ENCODE peak calls at places on chromosomes 12 and 14, in ten cellular contexts. G is suprapubic skin, H is HepG2, X is endothelial cell of umbilical vein, E is H1, B is stomach, R is prostate gland, F is upper lobe of left lung, O is transverse colon, Z is K562. L is an unnamed sample.

GRCh38 chr14:51582437-51582836 is 69.3 kb upstream of the FRMD6 start:
- DNase-seq in H (no peak), O (no peak), Z (no peak), F (no peak), X (peak), E (no peak), G (no peak), B (no peak), R (no peak), L (no peak)

GRCh38 chr14:100138082-100138787 is 21.2 kb downstream of the DEGS2 start:
- DNase-seq in G (no peak), B (peak), E (no peak), X (no peak), F (no peak), H (no peak), Z (no peak), R (no peak), O (peak), L (no peak)

GRCh38 chr14:77003960-77004710 is 24.4 kb downstream of the IRF2BPL start:
- DNase-seq in F (no peak), R (no peak), X (no peak), O (no peak), H (no peak), E (no peak), B (peak), Z (no peak), G (no peak), L (no peak)

GRCh38 chr14:89455412-89455811 is 38.4 kb upstream of the FOXN3 start:
- DNase-seq in B (peak), E (no peak), O (peak), R (no peak), G (no peak), Z (no peak), F (no peak), X (no peak), H (no peak), L (no peak)

GRCh38 chr14:54955143-54955542 is 52.5 kb upstream of the GCH1 start:
- DNase-seq in O (no peak), F (no peak), R (no peak), X (no peak), H (no peak), E (no peak), G (no peak), Z (no peak), B (no peak), L (no peak)

GRCh38 chr12:12979731-12980259 is 20.3 kb downstream of the HEBP1 start:
- DNase-seq in X (peak), B (no peak), E (no peak), G (no peak), Z (no peak), F (no peak), R (no peak), H (no peak), O (no peak), L (no peak)

GRCh38 chr12:58364389-58365086 is 423.2 kb downstream of the ATP23 start:
- DNase-seq in H (no peak), B (no peak), O (no peak), R (no peak), G (no peak), Z (no peak), E (no peak), F (no peak), X (no peak), L (no peak)

GRCh38 chr14:71529855-71530254 is 402.4 kb upstream of the RGS6 start:
- DNase-seq in H (no peak), B (no peak), X (no peak), O (no peak), Z (no peak), F (no peak), E (no peak), G (no peak), R (no peak), L (no peak)

GRCh38 chr12:62907067-62907466 is 27.9 kb downstream of the PPM1H start:
- DNase-seq in H (no peak), X (no peak), E (no peak), B (no peak), F (no peak), O (no peak), Z (no peak), R (no peak), G (no peak), L (peak)

GRCh38 chr14:78152246-78153068 is 17.7 kb upstream of the NRXN3 start:
- DNase-seq in E (no peak), O (no peak), R (no peak), F (no peak), B (no peak), Z (no peak), H (no peak), G (no peak), X (no peak), L (no peak)

GRCh38 chr12:7645395-7646177 is 20.1 kb downstream of the APOBEC1 start:
- DNase-seq in G (no peak), B (no peak), Z (peak), H (peak), R (no peak), X (peak), O (no peak), F (no peak), E (no peak), L (no peak)

GRCh38 chr12:57781241-57781640 is 1.3 kb upstream of the TSFM start:
- DNase-seq in Z (no peak), G (no peak), B (no peak), X (no peak), E (no peak), H (no peak), R (no peak), O (no peak), F (no peak), L (no peak)

GRCh38 chr14:77088219-77088618 is 9.8 kb upstream of the CIPC start:
- DNase-seq in F (no peak), G (no peak), H (no peak), Z (no peak), R (peak), O (peak), X (no peak), B (peak), E (peak), L (no peak)

GRCh38 chr12:23093488-23093887 is 468.5 kb downstream of the ETNK1 start:
- DNase-seq in E (no peak), H (no peak), F (no peak), O (no peak), Z (no peak), B (no peak), X (no peak), G (no peak), R (no peak), L (no peak)

GRCh38 chr12:84911331-84912190 is 1.0 kb downstream of the SLC6A15 start:
- DNase-seq in O (peak), Z (no peak), B (no peak), G (peak), X (peak), R (no peak), F (peak), H (no peak), E (peak), L (no peak)

GRCh38 chr12:6202331-6202730 is 2.1 kb downstream of the CD9 start:
- DNase-seq in H (no peak), E (no peak), G (no peak), O (peak), F (no peak), R (no peak), X (no peak), Z (no peak), B (no peak), L (no peak)
- TF ChIP-seq POLR2A in H (no peak), E (no peak), G (no peak), O (peak), F (no peak), R (no peak), X (no peak), Z (no peak), B (no peak), L (no peak)

GRCh38 chr12:128961308-128961923 is 108.1 kb downstream of the GLT1D1 start:
- DNase-seq in H (no peak), R (no peak), B (no peak), E (no peak), G (no peak), O (no peak), F (no peak), X (no peak), Z (no peak), L (no peak)

GRCh38 chr12:128956755-128957154 is 103.5 kb downstream of the GLT1D1 start:
- DNase-seq in O (no peak), B (no peak), H (no peak), F (no peak), R (no peak), X (no peak), G (no peak), Z (no peak), E (no peak), L (no peak)

GRCh38 chr12:128959931-128960330 is 106.7 kb downstream of the GLT1D1 start:
- DNase-seq in X (no peak), Z (no peak), G (no peak), B (no peak), F (no peak), H (no peak), R (no peak), O (no peak), E (no peak), L (no peak)

GRCh38 chr12:128966411-128966810 is 113.1 kb downstream of the GLT1D1 start:
- DNase-seq in E (no peak), R (no peak), F (no peak), H (no peak), X (no peak), B (no peak), G (no peak), Z (no peak), O (no peak), L (no peak)

DNA sequence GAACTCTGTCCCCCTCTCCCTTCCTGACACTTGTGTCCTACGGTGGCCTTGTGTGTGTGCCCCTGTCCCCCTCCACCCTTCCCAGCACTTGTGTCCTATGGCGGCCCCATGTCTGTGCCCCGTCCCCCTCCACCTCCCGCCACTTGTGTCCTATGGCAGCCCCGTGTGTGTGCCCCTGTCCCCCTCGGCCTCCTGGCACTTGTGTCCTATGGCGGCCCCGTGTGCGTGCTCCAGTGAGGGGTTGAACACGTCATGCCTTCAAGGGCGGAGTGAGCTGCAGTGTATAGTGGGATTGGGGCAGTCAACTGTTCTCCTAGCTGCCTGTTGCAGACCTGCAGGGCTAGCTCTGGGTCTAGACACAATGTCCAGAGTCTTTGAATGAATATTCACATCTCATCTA is 108.7 kb downstream of the GLT1D1 start:
- DNase-seq in H (no peak), G (no peak), B (no peak), R (no peak), E (no peak), X (no peak), O (no peak), F (no peak), Z (no peak), L (no peak)
- TF ChIP-seq POLR2AphosphoS5 in H (no peak), G (no peak), B (no peak), R (no peak), E (no peak), X (no peak), O (no peak), F (no peak), Z (no peak), L (no peak)

GRCh38 chr14:58830121-58830520 is 192.4 kb downstream of the DACT1 start:
- DNase-seq in O (no peak), B (no peak), Z (no peak), H (no peak), E (no peak), G (no peak), X (no peak), F (no peak), R (no peak), L (no peak)
- TF ChIP-seq POLR2A in O (no peak), B (no peak), Z (no peak), H (no peak), E (no peak), G (no peak), X (no peak), F (no peak), R (no peak), L (no peak)

GRCh38 chr12:48022676-48023385 is 18.6 kb upstream of the COL2A1 start:
- DNase-seq in F (no peak), Z (no peak), B (peak), E (no peak), R (peak), H (peak), G (no peak), O (no peak), X (no peak), L (no peak)

GRCh38 chr12:48022180-48022521 is 17.9 kb upstream of the COL2A1 start:
- DNase-seq in B (no peak), R (no peak), F (no peak), H (no peak), X (no peak), G (no peak), Z (no peak), O (no peak), E (no peak), L (no peak)

GRCh38 chr12:48023386-48023785 is 19.1 kb upstream of the COL2A1 start:
- DNase-seq in B (peak), O (no peak), H (no peak), R (no peak), Z (no peak), F (no peak), X (no peak), E (no peak), G (no peak), L (no peak)

GRCh38 chr12:48019639-48020265 is 15.5 kb upstream of the COL2A1 start:
- DNase-seq in E (no peak), G (no peak), X (no peak), R (no peak), B (no peak), Z (no peak), H (no peak), O (no peak), F (no peak), L (no peak)

DNA sequence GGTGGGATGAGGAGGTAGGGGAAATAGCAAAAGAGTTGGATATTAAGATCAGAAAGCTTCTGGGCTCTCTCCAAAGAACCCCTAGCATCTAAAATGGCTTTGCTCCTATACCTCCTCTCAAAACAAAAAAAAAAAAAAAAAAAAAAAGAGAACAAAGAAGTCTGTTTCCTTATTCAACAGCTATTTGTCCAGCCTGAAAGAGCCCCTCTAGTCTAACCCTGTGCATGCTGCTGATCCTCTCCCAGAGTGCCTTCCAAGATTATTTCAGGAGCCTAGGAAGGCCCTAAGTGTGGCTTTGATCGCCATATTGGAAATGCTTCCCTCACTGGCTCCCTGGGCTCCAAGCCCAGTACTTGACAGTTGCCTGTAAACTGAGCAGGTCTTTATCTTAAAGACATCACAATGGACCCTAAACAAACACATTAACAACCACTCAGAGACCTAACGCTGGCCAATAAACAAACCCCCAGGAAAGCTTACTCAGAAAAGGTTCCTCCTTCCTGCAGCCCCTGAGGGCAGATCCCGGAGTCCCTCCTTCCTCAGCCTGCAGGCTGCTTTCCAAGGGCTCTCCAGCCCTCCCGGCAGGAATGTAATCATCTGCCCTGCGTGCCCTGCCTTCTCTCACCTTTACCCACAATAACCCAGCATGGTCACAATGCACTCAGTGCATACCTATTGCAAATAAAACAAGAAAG is 17.4 kb upstream of the COL2A1 start:
- DNase-seq in B (peak), G (no peak), Z (no peak), X (no peak), H (no peak), F (no peak), R (no peak), E (peak), O (peak), L (no peak)
- TF ChIP-seq POLR2AphosphoS5 in B (no peak), G (no peak), Z (no peak), X (no peak), H (no peak), F (no peak), R (no peak), E (peak), O (no peak), L (no peak)

DNA sequence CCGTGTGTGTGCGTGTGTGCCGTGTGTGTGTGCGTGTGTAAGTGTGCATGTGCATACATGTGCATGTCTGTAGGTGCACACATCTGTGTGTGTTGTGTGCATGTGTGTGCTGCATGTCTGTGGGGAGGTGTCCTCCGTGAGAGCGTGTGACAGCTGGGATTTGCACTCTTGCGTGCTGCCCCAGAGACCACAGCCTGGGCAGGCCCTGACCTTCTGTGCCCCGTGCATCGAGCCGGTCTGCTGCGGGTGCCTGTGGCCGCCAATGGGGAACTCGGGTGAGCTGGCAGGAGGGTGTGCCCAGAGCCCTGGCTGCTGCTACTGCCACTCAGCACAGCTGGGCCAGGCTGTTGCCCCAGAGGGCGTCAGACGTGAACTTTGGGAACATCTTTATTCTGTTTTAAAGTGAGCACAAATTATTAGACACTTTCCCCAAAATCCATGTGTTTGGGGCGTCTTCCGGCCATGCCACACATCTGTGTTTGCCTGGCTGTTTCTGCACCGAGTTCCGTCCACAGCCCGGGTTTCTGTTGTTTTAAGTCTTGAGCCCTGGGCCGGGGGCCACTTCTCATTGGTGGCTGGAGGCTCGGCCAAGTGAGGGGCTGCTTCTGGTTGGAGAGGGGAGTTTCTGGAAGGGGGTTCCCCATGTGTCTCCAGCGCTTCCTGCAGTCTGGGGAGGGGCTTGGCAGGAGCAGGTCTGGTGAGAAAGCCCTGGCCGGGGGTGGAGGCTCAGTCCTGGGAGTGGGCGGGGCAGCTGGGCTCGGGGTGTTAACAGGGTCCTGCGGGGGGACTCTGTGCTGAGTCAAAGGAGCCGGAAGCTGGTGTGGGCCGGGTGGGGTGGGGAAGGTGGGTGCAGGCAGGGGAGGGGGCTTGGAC is 7.6 kb downstream of the CEP170B start:
- DNase-seq in G (no peak), X (no peak), H (no peak), E (no peak), O (no peak), R (no peak), F (peak), Z (no peak), B (peak), L (no peak)
- TF ChIP-seq POLR2A in G (no peak), X (no peak), H (no peak), E (no peak), O (no peak), R (no peak), F (no peak), Z (no peak), B (no peak), L (no peak)

L was measured in esophagus muscularis mucosa.